ENCODE peak calls at places on chromosomes 2 and 18, in five cellular contexts. U is brain microvascular endothelial cell, P is breast epithelium, V is endodermal cell, C is heart left ventricle. Z is an unnamed sample.

GRCh38 chr2:60468390-60469085 is 84.9 kb downstream of the BCL11A start:
- DNase-seq in V (no peak), C (no peak), U (peak), P (no peak), Z (no peak)

GRCh38 chr18:36187138-36187825 is at the start of gene MOCOS:
- DNase-seq in C (peak), P (peak), U (peak), V (peak), Z (no peak)

GRCh38 chr2:29011650-29012060 is 30.6 kb downstream of the TOGARAM2 start:
- DNase-seq in V (peak), C (peak), P (peak), U (no peak), Z (no peak)

GRCh38 chr2:72539145-72539552 is 286.7 kb downstream of the EXOC6B start:
- DNase-seq in V (no peak), U (peak), C (no peak), P (no peak), Z (no peak)

GRCh38 chr2:191404568-191404991 is 159.4 kb downstream of the MYO1B start:
- DNase-seq in V (no peak), P (no peak), C (no peak), U (peak), Z (no peak)

GRCh38 chr2:213640742-213641425 is 356.6 kb downstream of the SPAG16 start:
- DNase-seq in V (no peak), C (no peak), U (no peak), P (peak), Z (no peak)

GRCh38 chr18:77557030-77557429 is 307.4 kb downstream of the GALR1 start:
- DNase-seq in C (no peak), P (no peak), V (peak), U (peak), Z (no peak)

GRCh38 chr2:100982431-100982861 is 19.6 kb upstream of the RPL31 start:
- DNase-seq in P (no peak), C (no peak), U (no peak), V (peak), Z (no peak)

GRCh38 chr2:150733219-150733618 is 245.8 kb upstream of the RND3 start:
- DNase-seq in V (no peak), C (no peak), U (no peak), P (no peak), Z (no peak)

GRCh38 chr2:235091983-235092382 is 140.2 kb downstream of the SH3BP4 start:
- DNase-seq in C (no peak), V (no peak), U (no peak), P (no peak), Z (no peak)

GRCh38 chr2:191557841-191558240 is 120.1 kb upstream of the NABP1 start:
- DNase-seq in P (no peak), C (no peak), V (no peak), U (no peak), Z (no peak)

GRCh38 chr18:46301081-46301480 is 196.9 kb downstream of the HAUS1 start:
- DNase-seq in U (no peak), C (no peak), V (peak), P (no peak), Z (no peak)
- H3K27ac ChIP-seq in U (no peak), C (no peak), V (no peak), P (no peak), Z (no peak)

DNA sequence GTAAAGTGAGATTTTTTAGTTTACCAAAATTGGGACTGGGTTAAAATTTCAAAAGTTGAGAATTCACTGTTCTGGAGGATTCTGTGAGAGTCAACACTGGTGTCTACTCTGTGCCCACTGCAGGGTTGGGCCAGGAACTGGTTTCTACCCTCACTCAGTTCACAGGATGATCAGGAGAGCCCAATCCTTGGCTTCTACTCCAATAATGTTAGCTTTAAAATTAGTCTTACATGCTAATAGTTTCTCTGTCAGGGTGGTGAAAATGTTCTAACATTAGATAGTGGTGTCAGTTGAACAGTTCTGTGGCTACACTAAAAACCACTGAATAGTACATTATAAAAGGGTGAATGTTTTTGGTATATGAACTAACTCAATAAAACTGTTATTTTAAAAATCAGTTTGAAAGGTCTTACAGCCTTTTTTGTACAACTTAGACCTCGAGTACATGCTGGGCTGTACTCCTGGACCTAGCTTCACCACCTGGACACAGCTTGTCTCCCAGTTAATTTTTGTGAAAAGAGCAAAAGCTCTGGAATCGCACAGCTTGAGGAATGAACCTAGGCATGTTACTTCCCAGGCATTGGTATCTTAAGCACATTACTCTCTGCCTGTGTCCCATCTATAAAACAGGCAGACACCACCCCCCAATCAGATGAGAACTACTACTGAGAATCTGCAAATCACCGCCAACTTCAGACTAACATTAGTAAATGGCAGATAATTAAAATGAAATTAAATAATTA is 44.4 kb downstream of the ACVR1 start:
- DNase-seq in V (no peak), P (no peak), U (no peak), C (no peak), Z (no peak)
- H3K27ac ChIP-seq in V (no peak), P (peak), U (peak), C (peak), Z (peak)

GRCh38 chr18:12318857-12319256 is 10.8 kb downstream of the TUBB6 start:
- DNase-seq in C (no peak), U (no peak), P (no peak), V (no peak), Z (no peak)

GRCh38 chr18:12317664-12318333 is 9.8 kb downstream of the TUBB6 start:
- DNase-seq in C (no peak), U (peak), P (no peak), V (peak), Z (no peak)

GRCh38 chr18:12315481-12315880 is 7.4 kb downstream of the TUBB6 start:
- DNase-seq in U (no peak), V (no peak), P (no peak), C (no peak), Z (no peak)

GRCh38 chr18:12315911-12316310 is 7.9 kb downstream of the TUBB6 start:
- DNase-seq in P (no peak), V (peak), C (peak), U (no peak), Z (no peak)

DNA sequence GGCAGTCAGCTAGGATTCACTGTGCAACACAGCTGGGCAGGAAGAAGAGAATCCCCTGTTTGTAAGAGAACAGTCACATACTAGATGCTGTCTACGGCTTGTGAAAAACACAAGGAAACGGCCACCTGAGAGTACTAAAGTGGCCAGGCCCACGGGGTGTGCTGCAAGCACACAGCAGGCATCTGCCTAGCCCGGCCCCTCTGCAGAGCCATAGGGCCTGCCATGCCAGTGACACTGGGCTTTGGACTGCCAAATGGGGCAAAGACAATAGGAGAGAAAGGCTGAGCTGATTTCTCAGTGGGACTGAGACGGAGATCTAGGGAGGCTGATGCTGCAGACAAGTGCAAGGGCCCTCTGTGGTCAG is 10.3 kb downstream of the TUBB6 start:
- DNase-seq in U (no peak), P (no peak), C (no peak), V (peak), Z (no peak)
- H3K27ac ChIP-seq in U (peak), P (peak), C (peak), V (peak), Z (no peak)

GRCh38 chr2:236998758-236999157 is 86.9 kb upstream of the COPS8 start:
- DNase-seq in U (no peak), V (peak), P (no peak), C (no peak), Z (no peak)
- H3K27ac ChIP-seq in U (no peak), V (no peak), P (no peak), C (no peak), Z (no peak)

Z was measured in caudate nucleus.